ENCODE peak calls at places on chromosomes 5 and 9, in four cellular contexts. R is lower lobe of right lung, A is NCI-H1694 treated with DMSO at 0.1 percent for 48 hours, L is NT2/D1. Y is an unnamed sample.
A peak's percentile ranks its signal among the peaks of the same experiment; 100 is the strongest.

GRCh38 chr5:132947661-132948060 is 15.8 kb downstream of the AFF4 start:
- DNase-seq in R (no peak), L (no peak), A (no peak), Y (no peak)

GRCh38 chr5:65721050-65721774 is 697 bp downstream of the SGTB start:
- DNase-seq in L (no peak), R (peak; percentile 57), A (peak; percentile 24), Y (no peak)

GRCh38 chr9:127349483-127350127 is 47.4 kb upstream of the SLC2A8 start:
- DNase-seq in R (no peak), A (no peak), L (no peak), Y (no peak)

GRCh38 chr5:149363936-149364335 is 6.1 kb downstream of the PCYOX1L start:
- DNase-seq in A (no peak), R (no peak), L (no peak), Y (peak; percentile 3)

GRCh38 chr9:28848671-28849070 is 1275.4 kb upstream of the C9orf72 start:
- DNase-seq in L (no peak), R (no peak), A (no peak), Y (no peak)

GRCh38 chr9:113508111-113508749 is 44.7 kb downstream of the RGS3 start:
- DNase-seq in A (no peak), L (no peak), R (no peak), Y (no peak)

GRCh38 chr9:81686614-81687520 is 2.5 kb downstream of the TLE1 start:
- DNase-seq in L (peak; percentile 73), R (peak; percentile 84), A (peak; percentile 60), Y (peak; percentile 64)

GRCh38 chr5:94429566-94429965 is 188.8 kb downstream of the KIAA0825 start:
- DNase-seq in A (no peak), L (no peak), R (no peak), Y (no peak)

GRCh38 chr5:1464096-1464446 is 18.8 kb upstream of the SLC6A3 start:
- DNase-seq in L (no peak), R (no peak), A (no peak), Y (no peak)

GRCh38 chr9:13478235-13478634 is 198.7 kb upstream of the MPDZ start:
- DNase-seq in A (no peak), L (no peak), R (no peak), Y (no peak)

GRCh38 chr9:134987376-134987775 is 69.7 kb upstream of the FCN1 start:
- DNase-seq in L (no peak), A (no peak), R (no peak), Y (no peak)

GRCh38 chr9:116479967-116480366 is 207.1 kb upstream of the TRIM32 start:
- DNase-seq in R (no peak), A (no peak), L (no peak), Y (no peak)

GRCh38 chr5:37740331-37741066 is 99.3 kb downstream of the GDNF start:
- DNase-seq in A (no peak), L (no peak), R (no peak), Y (no peak)

GRCh38 chr9:91658513-91659105 is 235.0 kb upstream of the NFIL3 start:
- DNase-seq in A (peak; percentile 10), L (no peak), R (no peak), Y (no peak)

GRCh38 chr5:55062039-55062779 is 38.2 kb downstream of the GZMK start:
- DNase-seq in R (no peak), A (no peak), L (no peak), Y (no peak)

GRCh38 chr5:14593326-14594036 is 11.9 kb downstream of the OTULINL start:
- DNase-seq in A (no peak), R (no peak), L (no peak), Y (no peak)

GRCh38 chr5:131265318-131265803 is 1.5 kb downstream of the CDC42SE2 start:
- DNase-seq in A (peak; percentile 7), R (no peak), L (no peak), Y (peak; percentile 57)

GRCh38 chr5:97839338-97840081 is 656.5 kb upstream of the RIOK2 start:
- DNase-seq in R (no peak), A (no peak), L (no peak), Y (no peak)

GRCh38 chr5:56492812-56493211 is 259.7 kb upstream of the ANKRD55 start:
- DNase-seq in R (no peak), L (no peak), A (no peak), Y (no peak)

GRCh38 chr5:16713386-16713928 is 96.7 kb upstream of the RETREG1 start:
- DNase-seq in A (no peak), R (no peak), L (peak; percentile 51), Y (no peak)

GRCh38 chr5:165497707-165498106 is 1992.3 kb downstream of the MAT2B start:
- DNase-seq in A (peak; percentile 3), R (no peak), L (peak; percentile 9), Y (peak; percentile 72)

GRCh38 chr5:97534166-97534565 is 351.1 kb upstream of the RIOK2 start:
- DNase-seq in A (no peak), R (no peak), L (peak; percentile 16), Y (peak; percentile 43)

GRCh38 chr9:133225171-133226011 is 16.3 kb upstream of the OBP2B start:
- DNase-seq in R (peak; percentile 32), A (no peak), L (no peak), Y (no peak)

GRCh38 chr5:60842859-60843692 is 993 bp downstream of the ELOVL7 start:
- DNase-seq in L (no peak), R (no peak), A (no peak), Y (peak; percentile 37)

GRCh38 chr9:77236693-77237092 is 59.4 kb downstream of the VPS13A start:
- DNase-seq in L (no peak), R (no peak), A (no peak), Y (no peak)

GRCh38 chr5:68129364-68129763 is 86.2 kb upstream of the PIK3R1 start:
- DNase-seq in R (no peak), A (no peak), L (no peak), Y (no peak)

GRCh38 chr5:66891184-66891925 is 295.2 kb downstream of the MAST4 start:
- DNase-seq in L (no peak), A (no peak), R (no peak), Y (no peak)

GRCh38 chr5:112338681-112339337 is 80.3 kb downstream of the EPB41L4A start:
- DNase-seq in L (no peak), A (no peak), R (no peak), Y (no peak)

GRCh38 chr5:17402291-17403121 is 95.5 kb upstream of the TAF11L2 start:
- DNase-seq in A (no peak), R (no peak), L (no peak), Y (no peak)

Y was measured in MM.1S.